ENCODE peak calls at places on chromosome 13, in five cellular contexts. B is stimulated activated CD8-positive, alpha-beta memory T cell treated with anti-CD3 and anti-CD28 coated beads, Interleukin-2, amount 100 ng/mL, for 1 hour; W is HCEC 1CT; Z is activated CD4-positive, alpha-beta T cell treated with anti-CD3 and anti-CD28 coated beads for 24 hours; S is EL. Q is an unnamed sample.

GRCh38 chr13:107585466-107585865 is 629.9 kb downstream of the LIG4 start:
- DNase-seq in W (peak), Z (no peak), S (no peak), B (no peak), Q (no peak)

GRCh38 chr13:54733639-54734038 is 1705.0 kb downstream of the OLFM4 start:
- DNase-seq in W (no peak), B (no peak), S (no peak), Z (no peak), Q (no peak)

GRCh38 chr13:97279913-97280312 is 57.8 kb downstream of the MBNL2 start:
- DNase-seq in S (peak), Z (no peak), B (no peak), W (no peak), Q (no peak)

GRCh38 chr13:112661291-112661690 is 28.5 kb upstream of the ATP11A start:
- DNase-seq in B (no peak), S (no peak), W (no peak), Z (no peak), Q (no peak)

GRCh38 chr13:35785563-35786327 is 309.3 kb upstream of the MAB21L1 start:
- DNase-seq in B (no peak), W (no peak), S (no peak), Z (no peak), Q (no peak)

GRCh38 chr13:75214846-75215245 is 267.1 kb downstream of the TBC1D4 start:
- DNase-seq in S (no peak), B (no peak), W (no peak), Z (no peak), Q (no peak)

GRCh38 chr13:113205428-113205931 is 3.0 kb downstream of the PCID2 start:
- DNase-seq in Z (no peak), B (no peak), W (no peak), S (no peak), Q (no peak)

GRCh38 chr13:46180393-46180792 is 1.6 kb downstream of the LCP1 start:
- DNase-seq in B (no peak), S (no peak), Z (no peak), W (no peak), Q (no peak)

GRCh38 chr13:107209811-107210210 is 641.9 kb upstream of the ARGLU1 start:
- DNase-seq in W (peak), Z (no peak), B (no peak), S (no peak), Q (no peak)

GRCh38 chr13:113851480-113851803 is 12.4 kb downstream of the GAS6 start:
- DNase-seq in Z (no peak), W (no peak), B (no peak), S (no peak), Q (no peak)

GRCh38 chr13:67841071-67841470 is 610.9 kb upstream of the PCDH9 start:
- DNase-seq in Z (no peak), S (no peak), W (no peak), B (no peak), Q (no peak)

GRCh38 chr13:75489502-75490263 is 7.7 kb upstream of the TBC1D4 start:
- DNase-seq in Z (no peak), W (peak), B (no peak), S (peak), Q (no peak)

GRCh38 chr13:20159646-20160345 is 1.1 kb downstream of the GJA3 start:
- DNase-seq in B (no peak), W (peak), S (peak), Z (no peak), Q (no peak)

GRCh38 chr13:23763328-23763727 is 125.9 kb downstream of the MIPEP start:
- DNase-seq in Z (no peak), B (no peak), S (no peak), W (no peak), Q (no peak)

GRCh38 chr13:23876265-23876664 is 12.9 kb downstream of the MIPEP start:
- DNase-seq in B (no peak), W (peak), S (no peak), Z (no peak), Q (no peak)

GRCh38 chr13:101291647-101292515 is 124.4 kb downstream of the NALCN start:
- DNase-seq in W (no peak), S (no peak), B (no peak), Z (no peak), Q (no peak)

GRCh38 chr13:94829201-94829600 is 116.9 kb upstream of the SOX21 start:
- DNase-seq in Z (no peak), B (no peak), S (no peak), W (no peak), Q (no peak)

GRCh38 chr13:110593430-110594130 is 21.8 kb upstream of the NAXD start:
- DNase-seq in B (no peak), W (peak), Z (no peak), S (peak), Q (no peak)

GRCh38 chr13:94674609-94675348 is 37.6 kb downstream of the SOX21 start:
- DNase-seq in S (peak), W (peak), Z (peak), B (peak), Q (peak)

GRCh38 chr13:114129649-114130062 is 2.8 kb downstream of the RASA3 start:
- DNase-seq in W (no peak), B (no peak), Z (no peak), S (no peak), Q (no peak)

GRCh38 chr13:68439821-68440220 is 1209.7 kb upstream of the PCDH9 start:
- DNase-seq in B (no peak), S (no peak), Z (no peak), W (peak), Q (no peak)

GRCh38 chr13:24737042-24737441 is 26.9 kb upstream of the RNF17 start:
- DNase-seq in W (no peak), S (no peak), Z (no peak), B (no peak), Q (no peak)

GRCh38 chr13:112588490-112589297 is 741 bp upstream of the TUBGCP3 start:
- DNase-seq in B (no peak), W (no peak), Z (no peak), S (no peak), Q (no peak)

GRCh38 chr13:94641432-94641941 is 39.8 kb downstream of the GPR180 start:
- DNase-seq in Z (no peak), W (peak), S (peak), B (no peak), Q (no peak)

GRCh38 chr13:30618938-30619289 is 1.2 kb downstream of the USPL1 start:
- DNase-seq in W (no peak), B (no peak), Z (no peak), S (no peak), Q (no peak)

GRCh38 chr13:77009011-77009410 is 17.1 kb downstream of the CLN5 start:
- DNase-seq in W (no peak), S (no peak), Z (no peak), B (no peak), Q (no peak)

GRCh38 chr13:102401305-102401704 is 543 bp downstream of the FGF14 start:
- DNase-seq in W (peak), S (no peak), Z (no peak), B (no peak), Q (no peak)

GRCh38 chr13:74191036-74191809 is 57.0 kb upstream of the KLF12 start:
- DNase-seq in B (no peak), W (no peak), S (peak), Z (no peak), Q (no peak)

GRCh38 chr13:98324105-98324504 is 147.0 kb upstream of the RNF113B start:
- DNase-seq in B (no peak), S (no peak), Z (no peak), W (no peak), Q (no peak)

GRCh38 chr13:106573855-106574254 is 5.9 kb upstream of the ARGLU1 start:
- DNase-seq in Z (no peak), B (no peak), W (no peak), S (peak), Q (no peak)

GRCh38 chr13:101384929-101385328 is 31.4 kb downstream of the NALCN start:
- DNase-seq in S (no peak), W (no peak), B (no peak), Z (no peak), Q (no peak)

GRCh38 chr13:98688373-98688772 is 64.1 kb downstream of the SLC15A1 start:
- DNase-seq in Z (no peak), B (no peak), S (no peak), W (no peak), Q (no peak)

GRCh38 chr13:108496364-108497215 is 132.8 kb upstream of the MYO16 start:
- DNase-seq in S (no peak), B (no peak), W (no peak), Z (no peak), Q (no peak)